ENCODE peak calls at places on chromosome 16, in seven cellular contexts. One of them, this sample, is unnamed.

GRCh38 chr16:10332775-10333174 is 53.1 kb upstream of the ATF7IP2 start:
- DNase-seq in HCT116: no peak
- DNase-seq in SK-N-SH: no peak
- DNase-seq in K562: no peak
- DNase-seq in HepG2: no peak
- DNase-seq in GM12878: no peak
- DNase-seq in H1: no peak
- DNase-seq in this sample: no peak

GRCh38 chr16:49399594-49400364 is 26.2 kb downstream of the C16orf78 start:
- DNase-seq in HCT116: no peak
- DNase-seq in SK-N-SH: no peak
- DNase-seq in K562: no peak
- DNase-seq in HepG2: no peak
- DNase-seq in GM12878: peak
- DNase-seq in H1: peak
- DNase-seq in this sample: no peak

GRCh38 chr16:66984902-66985311 is 3.5 kb upstream of the CES4A start:
- DNase-seq in HCT116: no peak
- DNase-seq in SK-N-SH: no peak
- DNase-seq in K562: no peak
- DNase-seq in HepG2: no peak
- DNase-seq in GM12878: no peak
- DNase-seq in H1: no peak
- DNase-seq in this sample: no peak

GRCh38 chr16:4766875-4767628 is at the start of gene ZNF500:
- DNase-seq in HCT116: peak
- DNase-seq in SK-N-SH: peak
- DNase-seq in K562: peak
- DNase-seq in HepG2: peak
- DNase-seq in GM12878: peak
- DNase-seq in H1: peak
- DNase-seq in this sample: peak

GRCh38 chr16:9152649-9153501 is 61.4 kb downstream of the HAPSTR1 start:
- DNase-seq in HCT116: no peak
- DNase-seq in SK-N-SH: no peak
- DNase-seq in K562: no peak
- DNase-seq in HepG2: no peak
- DNase-seq in GM12878: no peak
- DNase-seq in H1: no peak
- DNase-seq in this sample: no peak

GRCh38 chr16:85369741-85370528 is 243.2 kb upstream of the GSE1 start:
- DNase-seq in HCT116: no peak
- DNase-seq in SK-N-SH: peak
- DNase-seq in K562: peak
- DNase-seq in HepG2: peak
- DNase-seq in GM12878: no peak
- DNase-seq in H1: peak
- DNase-seq in this sample: peak

GRCh38 chr16:50644730-50645129 is 36.4 kb downstream of the SNX20 start:
- DNase-seq in HCT116: peak
- DNase-seq in SK-N-SH: peak
- DNase-seq in K562: no peak
- DNase-seq in HepG2: no peak
- DNase-seq in GM12878: no peak
- DNase-seq in H1: no peak
- DNase-seq in this sample: peak

GRCh38 chr16:58582133-58582532 is 47.5 kb downstream of the CNOT1 start:
- DNase-seq in HCT116: no peak
- DNase-seq in SK-N-SH: no peak
- DNase-seq in K562: no peak
- DNase-seq in HepG2: no peak
- DNase-seq in GM12878: no peak
- DNase-seq in H1: no peak
- DNase-seq in this sample: no peak

GRCh38 chr16:30896890-30897730 is 696 bp downstream of the CTF1 start:
- DNase-seq in HCT116: peak
- DNase-seq in SK-N-SH: peak
- DNase-seq in K562: peak
- DNase-seq in HepG2: peak
- DNase-seq in GM12878: no peak
- DNase-seq in H1: peak
- DNase-seq in this sample: peak

GRCh38 chr16:30921459-30921747 is 2.0 kb upstream of the FBXL19 start:
- DNase-seq in HCT116: no peak
- DNase-seq in SK-N-SH: no peak
- DNase-seq in K562: no peak
- DNase-seq in HepG2: no peak
- DNase-seq in GM12878: no peak
- DNase-seq in H1: no peak
- DNase-seq in this sample: no peak

GRCh38 chr16:2969545-2970521 is 685 bp downstream of the PAQR4 start:
- DNase-seq in HCT116: no peak
- DNase-seq in SK-N-SH: peak
- DNase-seq in K562: peak
- DNase-seq in HepG2: peak
- DNase-seq in GM12878: no peak
- DNase-seq in H1: peak
- DNase-seq in this sample: peak

GRCh38 chr16:70253291-70254094 is 1.8 kb upstream of the EXOSC6 start:
- DNase-seq in HCT116: peak
- DNase-seq in SK-N-SH: peak
- DNase-seq in K562: peak
- DNase-seq in HepG2: peak
- DNase-seq in GM12878: no peak
- DNase-seq in H1: peak
- DNase-seq in this sample: peak

GRCh38 chr16:89711601-89712475 is 8.9 kb downstream of the VPS9D1 start:
- DNase-seq in HCT116: peak
- DNase-seq in SK-N-SH: peak
- DNase-seq in K562: peak
- DNase-seq in HepG2: no peak
- DNase-seq in GM12878: no peak
- DNase-seq in H1: peak
- DNase-seq in this sample: peak

GRCh38 chr16:88772871-88773811 is 11.9 kb downstream of the PIEZO1 start:
- DNase-seq in HCT116: no peak
- DNase-seq in SK-N-SH: no peak
- DNase-seq in K562: peak
- DNase-seq in HepG2: no peak
- DNase-seq in GM12878: no peak
- DNase-seq in H1: no peak
- DNase-seq in this sample: peak

GRCh38 chr16:21224800-21225199 is 8.7 kb upstream of the ANKS4B start:
- DNase-seq in HCT116: no peak
- DNase-seq in SK-N-SH: no peak
- DNase-seq in K562: no peak
- DNase-seq in HepG2: no peak
- DNase-seq in GM12878: no peak
- DNase-seq in H1: no peak
- DNase-seq in this sample: no peak

GRCh38 chr16:83420206-83420760 is 387.5 kb upstream of the HSBP1 start:
- DNase-seq in HCT116: no peak
- DNase-seq in SK-N-SH: no peak
- DNase-seq in K562: peak
- DNase-seq in HepG2: peak
- DNase-seq in GM12878: no peak
- DNase-seq in H1: no peak
- DNase-seq in this sample: peak

GRCh38 chr16:69311533-69312388 is 611 bp downstream of the VPS4A start:
- DNase-seq in HCT116: no peak
- DNase-seq in SK-N-SH: peak
- DNase-seq in K562: no peak
- DNase-seq in HepG2: peak
- DNase-seq in GM12878: no peak
- DNase-seq in H1: peak
- DNase-seq in this sample: peak

GRCh38 chr16:21301895-21302291 is 23.8 kb upstream of the CRYM start:
- DNase-seq in HCT116: no peak
- DNase-seq in SK-N-SH: no peak
- DNase-seq in K562: no peak
- DNase-seq in HepG2: no peak
- DNase-seq in GM12878: no peak
- DNase-seq in H1: no peak
- DNase-seq in this sample: no peak

GRCh38 chr16:72991645-72992044 is 56.3 kb downstream of the ZFHX3 start:
- DNase-seq in HCT116: no peak
- DNase-seq in SK-N-SH: no peak
- DNase-seq in K562: no peak
- DNase-seq in HepG2: no peak
- DNase-seq in GM12878: no peak
- DNase-seq in H1: no peak
- DNase-seq in this sample: no peak

GRCh38 chr16:72997141-72997542 is 50.8 kb downstream of the ZFHX3 start:
- DNase-seq in HCT116: no peak
- DNase-seq in SK-N-SH: no peak
- DNase-seq in K562: no peak
- DNase-seq in HepG2: no peak
- DNase-seq in GM12878: no peak
- DNase-seq in H1: no peak
- DNase-seq in this sample: no peak

GRCh38 chr16:72996291-72997062 is 51.5 kb downstream of the ZFHX3 start:
- DNase-seq in HCT116: no peak
- DNase-seq in SK-N-SH: no peak
- DNase-seq in K562: no peak
- DNase-seq in HepG2: peak
- DNase-seq in GM12878: no peak
- DNase-seq in H1: no peak
- DNase-seq in this sample: peak

GRCh38 chr16:72992142-72992601 is 55.8 kb downstream of the ZFHX3 start:
- DNase-seq in HCT116: no peak
- DNase-seq in SK-N-SH: peak
- DNase-seq in K562: no peak
- DNase-seq in HepG2: no peak
- DNase-seq in GM12878: no peak
- DNase-seq in H1: peak
- DNase-seq in this sample: no peak

GRCh38 chr16:72995151-72995881 is 52.6 kb downstream of the ZFHX3 start:
- DNase-seq in HCT116: no peak
- DNase-seq in SK-N-SH: peak
- DNase-seq in K562: peak
- DNase-seq in HepG2: no peak
- DNase-seq in GM12878: no peak
- DNase-seq in H1: peak
- DNase-seq in this sample: peak
- TF ChIP-seq JUND in HCT116: no peak
- TF ChIP-seq JUND in SK-N-SH: no peak
- TF ChIP-seq JUND in K562: no peak
- TF ChIP-seq JUND in HepG2: no peak
- TF ChIP-seq JUND in GM12878: no peak
- TF ChIP-seq JUND in H1: no peak
- TF ChIP-seq JUND in this sample: no peak

GRCh38 chr16:927931-928330 is 42.9 kb downstream of the LMF1 start:
- DNase-seq in HCT116: no peak
- DNase-seq in SK-N-SH: no peak
- DNase-seq in K562: no peak
- DNase-seq in HepG2: no peak
- DNase-seq in GM12878: no peak
- DNase-seq in H1: no peak
- DNase-seq in this sample: no peak
- TF ChIP-seq JUND in HCT116: no peak
- TF ChIP-seq JUND in SK-N-SH: no peak
- TF ChIP-seq JUND in K562: no peak
- TF ChIP-seq JUND in HepG2: no peak
- TF ChIP-seq JUND in GM12878: no peak
- TF ChIP-seq JUND in H1: no peak
- TF ChIP-seq JUND in this sample: no peak

DNA sequence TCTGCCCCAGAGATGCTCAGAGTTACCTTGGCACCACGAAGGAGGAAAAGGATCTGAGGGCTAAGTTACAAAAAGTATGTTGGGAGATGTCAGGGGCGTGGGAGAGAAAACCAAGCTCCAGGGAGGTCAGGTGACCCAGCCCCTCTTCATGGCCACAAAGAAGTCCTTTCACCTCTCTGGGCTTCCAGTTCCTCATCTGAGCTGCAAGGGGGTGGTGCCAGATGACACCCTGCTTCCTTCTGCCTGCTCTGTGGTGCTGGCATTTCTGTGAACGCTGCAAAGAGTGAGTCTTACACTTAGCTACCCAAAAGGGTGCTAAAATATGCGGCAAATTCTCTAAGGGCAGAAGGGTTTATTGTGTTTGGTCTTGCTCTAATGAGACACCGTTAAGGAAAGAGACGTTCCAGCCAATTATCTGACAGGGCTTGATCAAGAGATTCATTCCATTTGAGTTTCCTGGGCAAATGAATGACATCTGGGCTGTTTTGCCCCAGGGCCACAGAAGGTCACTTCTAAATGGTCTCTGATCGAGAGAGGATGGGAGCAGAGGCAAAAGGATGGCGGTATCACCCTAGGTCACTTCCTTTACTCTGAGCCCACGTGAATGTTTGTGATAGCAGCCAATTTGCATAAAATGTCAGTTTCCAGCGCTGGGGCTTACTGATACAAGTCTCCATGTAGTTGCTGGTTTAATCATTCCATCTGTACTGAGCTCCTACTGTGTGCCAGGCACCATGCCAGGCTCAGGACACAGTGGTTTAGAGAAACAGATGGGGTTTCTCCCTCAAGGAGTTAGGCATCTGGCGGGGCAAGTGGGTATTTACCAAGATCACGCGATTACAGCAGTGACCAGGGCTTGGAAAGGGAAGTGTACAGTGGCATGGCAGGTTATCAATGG is 210.3 kb downstream of the KATNIP start:
- DNase-seq in HCT116: no peak
- DNase-seq in SK-N-SH: peak
- DNase-seq in K562: peak
- DNase-seq in HepG2: no peak
- DNase-seq in GM12878: no peak
- DNase-seq in H1: no peak
- DNase-seq in this sample: no peak
- TF ChIP-seq JUND in HCT116: no peak
- TF ChIP-seq JUND in SK-N-SH: no peak
- TF ChIP-seq JUND in K562: no peak
- TF ChIP-seq JUND in HepG2: no peak
- TF ChIP-seq JUND in GM12878: no peak
- TF ChIP-seq JUND in H1: no peak
- TF ChIP-seq JUND in this sample: no peak

GRCh38 chr16:27651299-27651698 is 101.4 kb downstream of the KATNIP start:
- DNase-seq in HCT116: no peak
- DNase-seq in SK-N-SH: no peak
- DNase-seq in K562: no peak
- DNase-seq in HepG2: no peak
- DNase-seq in GM12878: no peak
- DNase-seq in H1: no peak
- DNase-seq in this sample: no peak

GRCh38 chr16:27649021-27649420 is 99.1 kb downstream of the KATNIP start:
- DNase-seq in HCT116: no peak
- DNase-seq in SK-N-SH: no peak
- DNase-seq in K562: no peak
- DNase-seq in HepG2: no peak
- DNase-seq in GM12878: no peak
- DNase-seq in H1: no peak
- DNase-seq in this sample: no peak

GRCh38 chr16:27646811-27647210 is 96.9 kb downstream of the KATNIP start:
- DNase-seq in HCT116: no peak
- DNase-seq in SK-N-SH: no peak
- DNase-seq in K562: no peak
- DNase-seq in HepG2: no peak
- DNase-seq in GM12878: no peak
- DNase-seq in H1: no peak
- DNase-seq in this sample: no peak

GRCh38 chr16:27650073-27650701 is 100.2 kb downstream of the KATNIP start:
- DNase-seq in HCT116: no peak
- DNase-seq in SK-N-SH: no peak
- DNase-seq in K562: no peak
- DNase-seq in HepG2: no peak
- DNase-seq in GM12878: no peak
- DNase-seq in H1: no peak
- DNase-seq in this sample: no peak
- TF ChIP-seq JUND in HCT116: no peak
- TF ChIP-seq JUND in SK-N-SH: no peak
- TF ChIP-seq JUND in K562: no peak
- TF ChIP-seq JUND in HepG2: no peak
- TF ChIP-seq JUND in GM12878: no peak
- TF ChIP-seq JUND in H1: no peak
- TF ChIP-seq JUND in this sample: no peak

This sample was measured in T47D.